ENCODE peak calls at places on chromosomes 5 and 9, in six cellular contexts. One of them, this sample, is unnamed.

GRCh38 chr9:113316032-113316431 is 12.9 kb upstream of the RNF183 start:
- DNase-seq in stimulated activated CD4-positive, alpha-beta T cell treated with anti-CD3 and anti-CD28 coated beads, Interleukin-1b, Interleukin-23, amount 100 ng/mL, for 1 hour: no peak
- DNase-seq in NAMALWA: no peak
- DNase-seq in NK-92 treated with Interleukin-12 subunit alpha and Interleukin-12 subunit beta, amount 100 ng/mL, for 24 hours: no peak
- DNase-seq in activated CD4-positive, alpha-beta T cell treated with anti-CD3 and anti-CD28 coated beads, Interleukin-2, amount 50 U/mL, for 24 hours: no peak
- DNase-seq in choroid plexus epithelial cell: no peak
- DNase-seq in this sample: no peak

GRCh38 chr5:139639619-139640431 is 8.3 kb upstream of the CXXC5 start:
- DNase-seq in NK-92 treated with Interleukin-12 subunit alpha and Interleukin-12 subunit beta, amount 100 ng/mL, for 24 hours: no peak
- DNase-seq in NAMALWA: no peak
- DNase-seq in stimulated activated CD4-positive, alpha-beta T cell treated with anti-CD3 and anti-CD28 coated beads, Interleukin-1b, Interleukin-23, amount 100 ng/mL, for 1 hour: no peak
- DNase-seq in activated CD4-positive, alpha-beta T cell treated with anti-CD3 and anti-CD28 coated beads, Interleukin-2, amount 50 U/mL, for 24 hours: no peak
- DNase-seq in choroid plexus epithelial cell: no peak
- DNase-seq in this sample: no peak

GRCh38 chr9:110031511-110032173 is 176.3 kb downstream of the C9orf152 start:
- DNase-seq in NAMALWA: no peak
- DNase-seq in choroid plexus epithelial cell: peak; percentile 92
- DNase-seq in activated CD4-positive, alpha-beta T cell treated with anti-CD3 and anti-CD28 coated beads, Interleukin-2, amount 50 U/mL, for 24 hours: no peak
- DNase-seq in stimulated activated CD4-positive, alpha-beta T cell treated with anti-CD3 and anti-CD28 coated beads, Interleukin-1b, Interleukin-23, amount 100 ng/mL, for 1 hour: no peak
- DNase-seq in NK-92 treated with Interleukin-12 subunit alpha and Interleukin-12 subunit beta, amount 100 ng/mL, for 24 hours: no peak
- DNase-seq in this sample: peak; percentile 77

GRCh38 chr5:68216737-68217231 is 1.2 kb downstream of the PIK3R1 start:
- DNase-seq in NK-92 treated with Interleukin-12 subunit alpha and Interleukin-12 subunit beta, amount 100 ng/mL, for 24 hours: no peak
- DNase-seq in activated CD4-positive, alpha-beta T cell treated with anti-CD3 and anti-CD28 coated beads, Interleukin-2, amount 50 U/mL, for 24 hours: no peak
- DNase-seq in choroid plexus epithelial cell: peak; percentile 53
- DNase-seq in NAMALWA: no peak
- DNase-seq in stimulated activated CD4-positive, alpha-beta T cell treated with anti-CD3 and anti-CD28 coated beads, Interleukin-1b, Interleukin-23, amount 100 ng/mL, for 1 hour: no peak
- DNase-seq in this sample: peak; percentile 43

GRCh38 chr5:54278979-54279717 is 31.2 kb downstream of the ARL15 start:
- DNase-seq in activated CD4-positive, alpha-beta T cell treated with anti-CD3 and anti-CD28 coated beads, Interleukin-2, amount 50 U/mL, for 24 hours: no peak
- DNase-seq in NK-92 treated with Interleukin-12 subunit alpha and Interleukin-12 subunit beta, amount 100 ng/mL, for 24 hours: no peak
- DNase-seq in NAMALWA: no peak
- DNase-seq in choroid plexus epithelial cell: no peak
- DNase-seq in stimulated activated CD4-positive, alpha-beta T cell treated with anti-CD3 and anti-CD28 coated beads, Interleukin-1b, Interleukin-23, amount 100 ng/mL, for 1 hour: no peak
- DNase-seq in this sample: no peak

GRCh38 chr9:100167176-100167575 is 68.1 kb downstream of the INVS start:
- DNase-seq in activated CD4-positive, alpha-beta T cell treated with anti-CD3 and anti-CD28 coated beads, Interleukin-2, amount 50 U/mL, for 24 hours: no peak
- DNase-seq in NAMALWA: no peak
- DNase-seq in stimulated activated CD4-positive, alpha-beta T cell treated with anti-CD3 and anti-CD28 coated beads, Interleukin-1b, Interleukin-23, amount 100 ng/mL, for 1 hour: no peak
- DNase-seq in choroid plexus epithelial cell: peak; percentile 26
- DNase-seq in NK-92 treated with Interleukin-12 subunit alpha and Interleukin-12 subunit beta, amount 100 ng/mL, for 24 hours: no peak
- DNase-seq in this sample: peak; percentile 45

GRCh38 chr9:88388886-88389617 is 808 bp downstream of the SPIN1 start:
- DNase-seq in stimulated activated CD4-positive, alpha-beta T cell treated with anti-CD3 and anti-CD28 coated beads, Interleukin-1b, Interleukin-23, amount 100 ng/mL, for 1 hour: no peak
- DNase-seq in NAMALWA: peak; percentile 49
- DNase-seq in NK-92 treated with Interleukin-12 subunit alpha and Interleukin-12 subunit beta, amount 100 ng/mL, for 24 hours: no peak
- DNase-seq in activated CD4-positive, alpha-beta T cell treated with anti-CD3 and anti-CD28 coated beads, Interleukin-2, amount 50 U/mL, for 24 hours: peak; percentile 16
- DNase-seq in choroid plexus epithelial cell: peak; percentile 70
- DNase-seq in this sample: peak; percentile 67

GRCh38 chr5:79878721-79879336 is 112.2 kb downstream of the MTX3 start:
- DNase-seq in NAMALWA: peak; percentile 66
- DNase-seq in NK-92 treated with Interleukin-12 subunit alpha and Interleukin-12 subunit beta, amount 100 ng/mL, for 24 hours: no peak
- DNase-seq in activated CD4-positive, alpha-beta T cell treated with anti-CD3 and anti-CD28 coated beads, Interleukin-2, amount 50 U/mL, for 24 hours: no peak
- DNase-seq in stimulated activated CD4-positive, alpha-beta T cell treated with anti-CD3 and anti-CD28 coated beads, Interleukin-1b, Interleukin-23, amount 100 ng/mL, for 1 hour: no peak
- DNase-seq in choroid plexus epithelial cell: no peak
- DNase-seq in this sample: no peak

GRCh38 chr5:140546851-140547507 is 483 bp upstream of the EIF4EBP3 start:
- DNase-seq in stimulated activated CD4-positive, alpha-beta T cell treated with anti-CD3 and anti-CD28 coated beads, Interleukin-1b, Interleukin-23, amount 100 ng/mL, for 1 hour: no peak
- DNase-seq in choroid plexus epithelial cell: no peak
- DNase-seq in NK-92 treated with Interleukin-12 subunit alpha and Interleukin-12 subunit beta, amount 100 ng/mL, for 24 hours: no peak
- DNase-seq in activated CD4-positive, alpha-beta T cell treated with anti-CD3 and anti-CD28 coated beads, Interleukin-2, amount 50 U/mL, for 24 hours: no peak
- DNase-seq in NAMALWA: no peak
- DNase-seq in this sample: no peak